ENCODE peak calls at places on chromosome 20, in six cellular contexts. E, T, N, W, I and L are unnamed samples.

GRCh38 chr20:15708984-15709598 is 864.2 kb downstream of the KIF16B start:
- DNase-seq in E (peak), N (no peak), W (peak), T (no peak), I (no peak), L (no peak)

GRCh38 chr20:3436864-3437574 is 29.6 kb upstream of the DNAAF9 start:
- DNase-seq in T (no peak), N (no peak), E (no peak), W (no peak), I (no peak), L (no peak)

GRCh38 chr20:57899554-57899953 is 189.7 kb upstream of the PMEPA1 start:
- DNase-seq in W (peak), N (no peak), E (no peak), T (no peak), I (no peak), L (no peak)

GRCh38 chr20:31815408-31816188 is 3.6 kb upstream of the MYLK2 start:
- DNase-seq in N (no peak), E (no peak), T (no peak), W (no peak), I (no peak), L (no peak)

GRCh38 chr20:41367393-41367695 is 726 bp upstream of the EMILIN3 start:
- DNase-seq in T (no peak), I (no peak), E (no peak), W (no peak), N (no peak), L (no peak)

GRCh38 chr20:61396262-61396848 is 144.3 kb downstream of the CDH4 start:
- DNase-seq in T (no peak), I (no peak), N (no peak), E (no peak), W (no peak), L (no peak)

GRCh38 chr20:19697415-19697814 is 60.6 kb upstream of the RIN2 start:
- DNase-seq in W (no peak), N (no peak), I (no peak), E (no peak), T (no peak), L (no peak)

GRCh38 chr20:59572515-59572914 is 31.8 kb upstream of the PHACTR3 start:
- DNase-seq in N (no peak), T (no peak), E (no peak), I (no peak), W (no peak), L (no peak)

GRCh38 chr20:44319880-44320422 is 8.9 kb upstream of the FITM2 start:
- DNase-seq in T (no peak), I (no peak), N (no peak), W (no peak), E (no peak), L (no peak)

GRCh38 chr20:58421497-58421850 is 32.4 kb downstream of the VAPB start:
- DNase-seq in T (no peak), E (no peak), I (no peak), N (no peak), W (peak), L (no peak)

GRCh38 chr20:19269737-19270325 is 57.4 kb downstream of the SLC24A3 start:
- DNase-seq in I (peak), E (no peak), T (no peak), W (peak), N (no peak), L (no peak)

GRCh38 chr20:35499271-35499670 is 30.2 kb downstream of the C20orf173 start:
- DNase-seq in N (no peak), E (no peak), I (no peak), W (no peak), T (no peak), L (no peak)

GRCh38 chr20:60138263-60139127 is 180.3 kb downstream of the CDH26 start:
- DNase-seq in W (peak), I (peak), T (no peak), N (no peak), E (peak), L (no peak)

GRCh38 chr20:62359491-62360121 is 7.5 kb downstream of the LAMA5 start:
- DNase-seq in T (no peak), N (peak), W (peak), I (peak), E (no peak), L (no peak)

GRCh38 chr20:45470262-45470931 is 844 bp downstream of the WFDC2 start:
- DNase-seq in E (peak), W (peak), N (no peak), I (no peak), T (no peak), L (no peak)

GRCh38 chr20:36833275-36834020 is 42.5 kb upstream of the TLDC2 start:
- DNase-seq in I (no peak), E (no peak), W (no peak), N (peak), T (no peak), L (no peak)

GRCh38 chr20:10679269-10679668 is 5.5 kb upstream of the JAG1 start:
- DNase-seq in I (no peak), W (peak), T (no peak), N (no peak), E (no peak), L (no peak)

GRCh38 chr20:51800132-51800721 is 2.1 kb downstream of the SALL4 start:
- DNase-seq in N (peak), W (peak), T (no peak), E (no peak), I (no peak), L (no peak)
- H3K27ac ChIP-seq in N (no peak), W (no peak), T (no peak), E (no peak), I (no peak), L (no peak)

DNA sequence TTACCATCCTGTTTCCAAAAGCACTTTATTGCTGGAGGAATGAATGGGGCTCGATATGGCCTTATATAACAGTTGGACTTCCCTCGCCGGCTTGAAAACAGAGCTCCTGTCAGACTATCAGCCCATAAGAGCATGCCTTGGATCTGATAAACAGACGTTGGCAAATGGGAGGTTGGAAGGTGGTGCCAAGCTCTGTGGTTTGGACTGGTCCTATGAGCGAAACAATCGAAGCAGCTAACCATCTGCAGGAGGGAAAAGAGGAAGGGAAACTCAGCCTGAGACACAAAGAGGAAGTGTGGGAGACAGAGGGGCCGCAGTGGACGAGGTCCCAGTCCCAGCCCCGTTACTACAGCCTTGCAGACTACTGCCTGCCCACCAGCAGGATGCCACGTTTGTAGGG is 92.9 kb downstream of the TFAP2C start:
- DNase-seq in E (peak), N (no peak), W (peak), T (no peak), I (no peak), L (no peak)
- H3K27ac ChIP-seq in E (no peak), N (no peak), W (no peak), T (no peak), I (no peak), L (no peak)

GRCh38 chr20:575230-575629 is 31.6 kb upstream of the CSNK2A1 start:
- DNase-seq in I (no peak), T (no peak), N (no peak), W (no peak), E (no peak), L (no peak)

GRCh38 chr20:576156-576555 is 32.6 kb upstream of the CSNK2A1 start:
- DNase-seq in T (no peak), W (no peak), I (no peak), N (no peak), E (no peak), L (no peak)

GRCh38 chr20:573414-574296 is 30.1 kb upstream of the CSNK2A1 start:
- DNase-seq in N (no peak), I (no peak), T (no peak), W (no peak), E (no peak), L (no peak)

GRCh38 chr20:574297-574942 is 30.8 kb upstream of the CSNK2A1 start:
- DNase-seq in T (no peak), W (no peak), I (no peak), E (no peak), N (no peak), L (no peak)

GRCh38 chr20:577167-577791 is 32.8 kb downstream of the TCF15 start:
- DNase-seq in T (no peak), I (no peak), W (no peak), E (no peak), N (no peak), L (no peak)
- H3K27ac ChIP-seq in T (no peak), I (no peak), W (no peak), E (no peak), N (no peak), L (no peak)

GRCh38 chr20:63553251-63553932 is 567 bp upstream of the FNDC11 start:
- DNase-seq in E (peak), I (peak), N (peak), T (peak), W (peak), L (no peak)
- H3K27ac ChIP-seq in E (no peak), I (no peak), N (no peak), T (peak), W (no peak), L (peak)

GRCh38 chr20:24147479-24147878 is 158.9 kb upstream of the GGTLC1 start:
- DNase-seq in T (no peak), W (no peak), E (no peak), I (no peak), N (no peak), L (no peak)
- H3K27ac ChIP-seq in T (no peak), W (no peak), E (no peak), I (no peak), N (no peak), L (no peak)

GRCh38 chr20:32969356-32970114 is 34.7 kb downstream of the SUN5 start:
- DNase-seq in W (no peak), T (no peak), E (no peak), N (no peak), I (no peak), L (no peak)

GRCh38 chr20:32972181-32973076 is 31.8 kb downstream of the SUN5 start:
- DNase-seq in N (no peak), E (no peak), W (no peak), I (no peak), T (peak), L (no peak)

GRCh38 chr20:32971703-32972161 is 32.5 kb downstream of the SUN5 start:
- DNase-seq in T (no peak), E (no peak), I (no peak), W (no peak), N (no peak), L (no peak)

GRCh38 chr20:32970115-32970972 is 33.9 kb downstream of the SUN5 start:
- DNase-seq in W (no peak), T (no peak), N (no peak), E (no peak), I (no peak), L (no peak)

GRCh38 chr20:32970973-32971300 is 33.3 kb downstream of the SUN5 start:
- DNase-seq in T (no peak), W (no peak), E (no peak), I (no peak), N (no peak), L (no peak)
- H3K27ac ChIP-seq in T (peak), W (no peak), E (no peak), I (no peak), N (no peak), L (no peak)

GRCh38 chr20:22390543-22390903 is 193.8 kb downstream of the FOXA2 start:
- DNase-seq in I (no peak), W (no peak), E (no peak), N (no peak), T (no peak), L (no peak)

GRCh38 chr20:22400440-22400839 is 183.9 kb downstream of the FOXA2 start:
- DNase-seq in I (no peak), W (no peak), N (no peak), E (no peak), T (no peak), L (no peak)

GRCh38 chr20:22389836-22390542 is 194.4 kb downstream of the FOXA2 start:
- DNase-seq in T (no peak), W (peak), N (no peak), E (no peak), I (no peak), L (peak)

DNA sequence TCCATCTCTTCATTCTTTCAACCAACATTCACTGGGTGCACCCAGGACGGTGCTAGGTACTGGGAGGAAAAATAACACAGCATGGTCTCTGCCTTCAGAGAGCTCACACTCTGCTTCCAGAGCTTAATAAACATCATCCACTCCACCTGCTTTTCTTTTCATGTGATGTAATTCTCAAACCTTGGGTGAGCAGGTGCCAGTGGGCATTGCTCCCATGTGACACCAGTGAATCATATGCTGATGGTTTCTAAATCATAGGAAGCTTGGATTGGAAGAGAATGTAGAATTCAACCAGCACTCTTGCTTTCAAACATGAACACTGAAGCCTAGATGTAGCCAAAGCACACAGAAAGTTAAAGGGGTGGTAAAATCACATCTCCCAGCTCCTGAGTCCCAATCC is 189.8 kb downstream of the FOXA2 start:
- DNase-seq in N (no peak), T (no peak), W (no peak), E (no peak), I (no peak), L (no peak)
- H3K27ac ChIP-seq in N (no peak), T (no peak), W (no peak), E (no peak), I (no peak), L (peak)

GRCh38 chr20:51481311-51481997 is 61.1 kb downstream of the NFATC2 start:
- DNase-seq in W (no peak), I (no peak), N (no peak), T (no peak), E (no peak), L (no peak)
- H3K27ac ChIP-seq in W (no peak), I (no peak), N (no peak), T (peak), E (no peak), L (no peak)

GRCh38 chr20:48893374-48893773 is 28.1 kb upstream of the ARFGEF2 start:
- DNase-seq in T (no peak), I (no peak), W (no peak), N (no peak), E (no peak), L (no peak)
- H3K27ac ChIP-seq in T (no peak), I (no peak), W (no peak), N (no peak), E (no peak), L (no peak)

DNA sequence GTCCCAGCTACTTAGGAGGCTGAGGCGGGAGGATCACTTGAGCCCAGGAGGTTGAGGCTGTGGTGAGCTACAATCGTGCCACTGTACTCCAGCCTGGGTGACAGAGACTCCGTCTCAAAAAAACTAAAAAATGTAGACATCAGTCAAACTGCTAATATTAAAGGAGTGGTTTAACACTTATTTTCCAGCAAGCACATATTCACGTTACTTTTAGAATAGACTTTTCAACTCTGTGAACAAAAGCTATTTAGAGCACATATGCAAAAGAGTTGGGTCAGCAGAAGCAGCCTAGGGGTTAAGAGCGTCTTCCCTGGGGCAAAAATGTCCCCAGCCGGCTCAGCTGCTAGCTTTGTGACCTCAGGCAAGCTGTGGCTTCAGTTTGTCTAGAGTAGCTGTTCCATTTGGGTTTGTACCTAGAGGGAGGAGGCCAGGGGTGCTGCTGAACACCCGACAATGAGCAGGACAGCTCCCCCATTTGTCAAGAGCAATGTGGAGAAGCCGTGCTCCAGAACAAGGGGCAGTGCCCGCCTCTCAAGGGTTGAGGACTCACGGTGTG is 62.5 kb upstream of the PTGIS start:
- DNase-seq in T (no peak), I (no peak), E (no peak), W (no peak), N (no peak), L (no peak)
- H3K27ac ChIP-seq in T (peak), I (no peak), E (peak), W (no peak), N (peak), L (no peak)